ENCODE peak calls at places on chromosomes 16 and 17, in six cellular contexts. M, P, T, Z, B and F are unnamed samples.

GRCh38 chr17:43891851-43892671 is 15.3 kb downstream of the MPP2 start:
- DNase-seq in Z (no peak), P (no peak), T (no peak), M (no peak), B (no peak), F (peak)

GRCh38 chr17:47812146-47812920 is 9.3 kb downstream of the OSBPL7 start:
- DNase-seq in P (no peak), M (no peak), Z (peak), B (peak), T (no peak), F (no peak)

GRCh38 chr16:63612462-63613227 is 1509.2 kb downstream of the CDH11 start:
- DNase-seq in Z (no peak), M (no peak), B (no peak), T (no peak), P (no peak), F (no peak)

GRCh38 chr17:72104863-72105234 is 16.0 kb upstream of the SOX9 start:
- DNase-seq in T (no peak), P (no peak), B (no peak), Z (no peak), M (peak), F (no peak)

GRCh38 chr17:8162997-8163977 is 539 bp upstream of the VAMP2 start:
- DNase-seq in P (peak), M (peak), B (peak), Z (peak), T (no peak), F (no peak)

GRCh38 chr16:566475-567361 is at the start of gene NHLRC4:
- DNase-seq in Z (peak), P (peak), M (peak), T (no peak), B (no peak), F (no peak)

GRCh38 chr16:84144301-84144858 is 597 bp downstream of the HSDL1 start:
- DNase-seq in P (no peak), M (no peak), T (peak), B (peak), Z (peak), F (no peak)

GRCh38 chr17:28533091-28533670 is 19.2 kb downstream of the UNC119 start:
- DNase-seq in Z (no peak), T (no peak), B (no peak), P (no peak), M (no peak), F (no peak)

GRCh38 chr17:78269893-78270490 is 38.6 kb downstream of the TMEM235 start:
- DNase-seq in P (no peak), B (no peak), Z (no peak), M (no peak), T (no peak), F (no peak)

GRCh38 chr17:78532922-78533640 is 44.1 kb downstream of the DNAH17 start:
- DNase-seq in P (no peak), T (no peak), B (peak), M (no peak), Z (peak), F (no peak)

GRCh38 chr16:55849536-55849935 is 16.6 kb upstream of the CES1 start:
- DNase-seq in T (no peak), Z (no peak), B (no peak), M (no peak), P (no peak), F (no peak)

GRCh38 chr16:56478228-56479049 is 27.1 kb downstream of the OGFOD1 start:
- DNase-seq in T (no peak), B (no peak), Z (no peak), P (no peak), M (no peak), F (peak)

GRCh38 chr17:4708436-4708835 is 2.0 kb upstream of the ARRB2 start:
- DNase-seq in T (no peak), P (no peak), M (no peak), B (no peak), Z (no peak), F (no peak)

GRCh38 chr17:9021158-9021984 is at the start of gene NTN1:
- DNase-seq in P (peak), B (peak), T (peak), Z (no peak), M (peak), F (no peak)

GRCh38 chr17:885971-886571 is 93.5 kb downstream of the NXN start:
- DNase-seq in T (peak), M (peak), Z (peak), P (peak), B (no peak), F (no peak)

GRCh38 chr16:60166111-60166510 is 1432.0 kb upstream of the GOT2 start:
- DNase-seq in T (no peak), B (no peak), Z (no peak), P (no peak), M (no peak), F (no peak)

GRCh38 chr16:11602321-11602720 is 15.6 kb upstream of the LITAF start:
- DNase-seq in Z (no peak), B (peak), P (no peak), M (no peak), T (no peak), F (no peak)

GRCh38 chr17:82338858-82339633 is 5.5 kb upstream of the SECTM1 start:
- DNase-seq in P (peak), B (no peak), M (peak), Z (peak), T (no peak), F (no peak)

GRCh38 chr17:14091367-14091766 is 22.1 kb downstream of the COX10 start:
- DNase-seq in T (no peak), P (no peak), Z (no peak), B (no peak), M (no peak), F (no peak)

GRCh38 chr17:29177541-29177870 is 2.7 kb downstream of the MYO18A start:
- DNase-seq in M (no peak), B (no peak), Z (no peak), T (no peak), P (no peak), F (no peak)

GRCh38 chr17:63023049-63023448 is 57.0 kb downstream of the TANC2 start:
- DNase-seq in Z (no peak), P (no peak), B (no peak), M (no peak), T (no peak), F (no peak)

GRCh38 chr17:40251576-40251975 is 32.5 kb downstream of the WIPF2 start:
- DNase-seq in Z (peak), M (peak), P (peak), T (no peak), B (no peak), F (peak)

GRCh38 chr16:46812781-46813555 is 18.0 kb downstream of the C16orf87 start:
- DNase-seq in T (no peak), P (no peak), Z (no peak), M (no peak), B (no peak), F (no peak)

GRCh38 chr16:51540259-51540658 is 389.2 kb upstream of the SALL1 start:
- DNase-seq in Z (no peak), T (no peak), M (no peak), B (no peak), P (no peak), F (no peak)

GRCh38 chr17:72726936-72727335 is 365.6 kb downstream of the SLC39A11 start:
- DNase-seq in P (no peak), M (no peak), Z (no peak), B (no peak), T (no peak), F (no peak)

GRCh38 chr16:89344846-89345577 is 127.5 kb downstream of the ZNF778 start:
- DNase-seq in P (no peak), B (peak), M (no peak), Z (peak), T (no peak), F (no peak)

GRCh38 chr17:5931611-5932010 is 138.6 kb upstream of the WSCD1 start:
- DNase-seq in Z (no peak), B (no peak), M (no peak), P (no peak), T (no peak), F (no peak)

GRCh38 chr16:23944381-23944780 is 108.6 kb downstream of the PRKCB start:
- DNase-seq in Z (no peak), M (no peak), T (no peak), B (no peak), P (no peak), F (no peak)

GRCh38 chr16:89633064-89633631 is 19.7 kb downstream of the DPEP1 start:
- DNase-seq in M (no peak), B (no peak), P (no peak), Z (no peak), T (no peak), F (peak)

GRCh38 chr17:76521262-76521661 is 16.2 kb downstream of the CYGB start:
- DNase-seq in M (no peak), B (no peak), P (no peak), T (no peak), Z (no peak), F (no peak)

GRCh38 chr17:7380321-7380720 is 568 bp upstream of the TNK1 start:
- DNase-seq in P (no peak), T (peak), M (peak), B (peak), Z (peak), F (peak)

DNA sequence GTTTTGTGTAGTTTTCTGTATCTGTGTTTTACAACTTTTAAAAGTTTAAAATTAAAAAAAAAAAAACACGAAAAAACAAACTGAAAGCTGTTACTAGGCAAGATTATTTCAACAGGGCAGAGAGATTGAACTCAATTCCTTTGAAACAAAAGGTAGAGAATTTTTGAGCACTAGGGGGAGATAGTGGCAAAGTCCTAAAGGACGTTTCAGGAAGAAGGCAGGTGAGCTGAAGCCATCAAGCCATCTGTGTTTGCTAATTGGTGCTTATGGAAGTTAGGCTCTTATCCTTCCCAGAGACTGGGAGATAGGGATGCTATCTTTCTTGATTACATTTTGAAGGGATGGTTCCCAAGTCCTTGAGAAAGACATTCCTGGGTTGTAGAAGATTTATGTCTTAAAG is 70.6 kb upstream of the CLEC3A start:
- DNase-seq in M (no peak), T (no peak), Z (no peak), B (no peak), P (no peak), F (no peak)
- TF ChIP-seq CTCF in M (no peak), T (peak), Z (peak), B (peak), P (peak), F (peak)

GRCh38 chr16:67246945-67247697 is at the start of gene FHOD1:
- DNase-seq in T (peak), P (peak), Z (peak), M (peak), B (peak), F (peak)
- TF ChIP-seq CTCF in T (no peak), P (no peak), Z (no peak), M (no peak), B (no peak), F (no peak)

DNA sequence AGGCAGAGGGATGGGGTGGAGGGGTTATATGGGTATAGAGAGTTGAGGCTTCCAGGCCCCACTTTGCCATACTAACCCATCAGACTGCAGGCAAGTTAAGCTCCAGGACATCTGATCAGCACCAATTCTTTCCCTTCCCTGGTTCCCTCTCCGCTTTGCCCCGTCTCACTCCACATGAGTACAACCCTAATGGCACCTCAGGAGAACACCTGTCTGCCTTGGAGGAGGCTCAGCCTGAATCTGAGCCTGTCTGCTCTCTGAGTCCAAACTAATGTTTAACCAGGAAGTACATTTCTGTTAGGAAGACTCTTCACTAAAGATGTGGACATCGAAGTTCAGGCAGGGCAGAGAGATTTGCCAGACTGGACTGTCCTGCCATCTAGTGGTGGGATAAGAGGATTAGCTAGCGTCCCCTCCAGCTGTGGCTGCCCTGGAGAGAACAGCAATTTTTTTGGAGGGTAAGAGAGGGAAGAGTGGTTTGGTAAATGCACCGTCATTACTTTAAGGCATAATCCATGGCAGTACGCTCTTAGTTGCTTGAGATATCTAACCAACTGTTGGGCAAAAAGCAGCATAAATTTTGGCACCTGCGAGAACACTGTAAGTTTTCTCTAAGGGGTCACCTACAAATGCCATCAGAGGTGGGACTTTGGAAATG is 29.2 kb upstream of the LRRC75A start:
- DNase-seq in P (peak), M (peak), T (peak), B (no peak), Z (peak), F (peak)
- TF ChIP-seq CTCF in P (peak), M (peak), T (peak), B (peak), Z (peak), F (peak)

DNA sequence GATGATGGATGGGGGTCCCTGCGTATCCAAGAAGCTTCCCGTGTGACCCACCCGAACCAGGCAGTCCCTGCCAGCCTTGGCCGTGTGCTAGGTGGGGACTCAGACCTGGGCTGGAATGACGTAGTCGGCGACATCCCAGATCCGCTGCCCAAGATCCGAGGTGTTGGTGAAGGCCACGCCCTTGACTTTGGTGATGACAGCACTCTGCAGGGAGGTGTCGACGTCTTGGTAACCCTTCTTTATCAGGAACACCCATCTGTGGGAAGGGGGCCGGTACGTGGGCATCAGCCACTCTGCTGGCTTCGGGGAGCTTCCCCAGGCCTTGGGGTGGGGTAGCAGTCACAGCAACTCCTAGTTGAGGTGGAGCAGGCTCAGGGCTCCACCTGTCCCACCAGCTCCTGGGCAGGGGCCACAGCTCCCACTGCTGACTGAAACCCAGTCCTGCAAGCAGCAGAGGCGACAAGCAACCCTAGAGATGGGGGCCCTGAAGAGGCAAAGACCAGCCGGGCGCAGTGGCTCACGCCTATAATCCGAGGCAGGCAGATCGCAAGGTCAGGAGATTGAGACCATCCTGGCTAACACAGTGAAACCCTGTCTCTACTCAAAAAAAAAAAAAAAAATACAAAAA is 4.3 kb downstream of the P2RX5 start:
- DNase-seq in P (no peak), B (no peak), M (no peak), T (no peak), Z (no peak), F (no peak)
- TF ChIP-seq CTCF in P (no peak), B (no peak), M (no peak), T (no peak), Z (no peak), F (no peak)

DNA sequence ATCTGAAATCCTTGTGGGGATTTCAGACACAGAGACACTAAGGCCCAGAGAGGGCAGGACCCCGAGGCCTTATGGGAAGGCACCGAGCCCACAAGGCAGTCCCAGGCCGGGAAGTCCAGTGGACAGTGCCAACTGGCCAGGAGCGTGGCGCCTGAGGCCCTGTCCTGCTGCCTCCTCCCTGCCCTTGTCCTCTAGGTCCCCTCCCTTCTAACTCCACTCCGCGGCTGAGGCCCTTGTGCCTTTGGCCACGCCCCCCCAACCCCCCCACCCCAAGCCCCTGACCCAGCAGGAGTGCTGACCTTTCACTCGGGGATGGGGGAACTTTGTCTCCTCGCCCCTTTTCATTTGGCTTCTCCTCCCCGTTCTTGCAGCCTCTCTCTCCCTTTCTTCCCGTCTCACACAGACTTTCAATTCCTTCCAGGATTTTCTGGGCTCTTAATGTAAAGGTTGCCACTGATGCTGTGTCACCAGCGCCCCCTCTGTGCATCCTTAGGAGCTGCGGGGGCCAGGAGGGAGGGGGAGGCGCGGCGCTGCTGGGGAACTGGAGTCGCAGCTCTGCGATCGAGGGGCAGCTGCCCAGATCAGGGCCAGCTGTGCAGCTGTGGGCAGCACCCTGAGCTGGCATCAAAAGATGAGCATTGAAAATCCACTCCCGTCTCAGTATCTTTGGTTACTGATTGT is 29.1 kb downstream of the CRHR1 start:
- DNase-seq in P (no peak), M (no peak), Z (no peak), T (no peak), B (no peak), F (no peak)
- TF ChIP-seq CTCF in P (no peak), M (no peak), Z (no peak), T (no peak), B (no peak), F (no peak)

DNA sequence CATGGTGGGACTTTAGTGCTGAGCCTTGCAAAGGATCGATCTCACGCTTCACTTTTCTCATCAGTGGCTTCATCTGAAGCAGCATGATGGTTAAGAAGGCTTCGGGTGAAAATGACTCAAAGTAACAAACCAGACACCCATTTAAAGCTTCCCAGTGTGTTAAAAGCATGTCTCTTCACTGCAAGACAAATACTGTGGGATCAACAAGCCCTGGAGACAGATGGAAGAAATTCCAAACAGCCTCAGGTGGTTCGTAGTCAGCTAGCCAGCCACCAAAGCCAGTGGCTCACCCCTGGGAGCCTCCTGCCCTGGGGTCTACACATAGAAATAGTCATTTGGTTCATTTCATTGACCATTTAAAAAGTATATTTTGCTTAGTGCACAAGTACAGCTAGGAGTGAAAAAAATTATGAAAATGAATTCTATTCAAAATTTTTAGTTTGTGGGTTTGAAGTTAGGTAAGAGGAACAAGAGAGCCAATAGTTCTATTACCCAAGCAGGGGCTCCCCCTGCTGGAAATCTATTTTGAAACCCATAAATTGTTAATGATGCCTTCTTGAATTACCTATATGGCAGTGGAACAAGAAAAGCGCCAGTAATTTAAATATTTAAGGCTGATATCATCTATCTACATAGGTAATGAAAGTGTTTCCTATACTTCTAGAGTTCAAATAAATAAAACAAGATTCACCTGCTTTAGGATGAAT is 51.6 kb downstream of the PMP22 start:
- DNase-seq in Z (no peak), M (no peak), T (no peak), B (no peak), P (no peak), F (peak)
- TF ChIP-seq CTCF in Z (peak), M (no peak), T (peak), B (peak), P (no peak), F (peak)

GRCh38 chr17:27455914-27456680 is at the start of gene KSR1:
- DNase-seq in P (peak), T (peak), Z (peak), B (peak), M (peak), F (peak)
- TF ChIP-seq CTCF in P (peak), T (peak), Z (peak), B (peak), M (peak), F (peak)

GRCh38 chr16:86498155-86498651 is 12.1 kb upstream of the FOXF1 start:
- DNase-seq in T (no peak), P (no peak), Z (no peak), M (no peak), B (no peak), F (no peak)
- TF ChIP-seq CTCF in T (no peak), P (no peak), Z (no peak), M (no peak), B (no peak), F (no peak)

GRCh38 chr17:17846645-17847044 is 9.9 kb upstream of the SREBF1 start:
- DNase-seq in T (no peak), Z (no peak), M (no peak), P (no peak), B (no peak), F (no peak)
- TF ChIP-seq CTCF in T (no peak), Z (no peak), M (no peak), P (no peak), B (no peak), F (no peak)